ENCODE peak calls at places on chromosomes 5 and 9, in seven cellular contexts. D, C, I, Z, A, O and Q are unnamed samples.

GRCh38 chr5:126614189-126614588 is 13.4 kb downstream of the PHAX start:
- DNase-seq in D (no peak), C (no peak), I (no peak), Z (no peak), A (no peak), O (no peak), Q (no peak)

GRCh38 chr5:83509535-83509934 is 38.0 kb downstream of the VCAN start:
- DNase-seq in D (no peak), C (no peak), I (no peak), Z (peak), A (no peak), O (peak), Q (no peak)

GRCh38 chr9:137070906-137071275 is 534 bp upstream of the SAPCD2 start:
- DNase-seq in D (no peak), C (no peak), I (no peak), Z (no peak), A (peak), O (no peak), Q (no peak)

GRCh38 chr9:133572821-133573361 is 36.3 kb downstream of the FAM163B start:
- DNase-seq in D (peak), C (peak), I (no peak), Z (no peak), A (peak), O (no peak), Q (no peak)

GRCh38 chr9:124551472-124552339 is 44.5 kb upstream of the NR5A1 start:
- DNase-seq in D (no peak), C (peak), I (peak), Z (peak), A (no peak), O (peak), Q (no peak)

GRCh38 chr5:27241564-27242257 is 203.3 kb upstream of the CDH9 start:
- DNase-seq in D (no peak), C (no peak), I (no peak), Z (peak), A (no peak), O (peak), Q (no peak)

GRCh38 chr5:95446560-95447221 is 55.5 kb downstream of the FAM81B start:
- DNase-seq in D (no peak), C (no peak), I (no peak), Z (peak), A (no peak), O (no peak), Q (no peak)

GRCh38 chr5:9207820-9208418 is 338.0 kb downstream of the SEMA5A start:
- DNase-seq in D (no peak), C (no peak), I (peak), Z (peak), A (no peak), O (peak), Q (no peak)

GRCh38 chr5:171336486-171337206 is 27.6 kb downstream of the TLX3 start:
- DNase-seq in D (no peak), C (peak), I (peak), Z (peak), A (no peak), O (peak), Q (no peak)

GRCh38 chr5:310941-311434 is 10.5 kb upstream of the AHRR start:
- DNase-seq in D (peak), C (no peak), I (no peak), Z (peak), A (no peak), O (peak), Q (no peak)

GRCh38 chr9:98740226-98740881 is 31.6 kb upstream of the GABBR2 start:
- DNase-seq in D (no peak), C (no peak), I (no peak), Z (no peak), A (no peak), O (no peak), Q (no peak)

GRCh38 chr5:127934791-127935256 is 148.7 kb upstream of the SLC12A2 start:
- DNase-seq in D (no peak), C (peak), I (peak), Z (peak), A (no peak), O (peak), Q (no peak)

GRCh38 chr5:42638972-42639371 is 117.6 kb upstream of the CCDC152 start:
- DNase-seq in D (no peak), C (no peak), I (no peak), Z (no peak), A (no peak), O (no peak), Q (no peak)

GRCh38 chr9:134214395-134214765 is 50.0 kb upstream of the RNU6ATAC start:
- DNase-seq in D (peak), C (no peak), I (no peak), Z (no peak), A (peak), O (no peak), Q (no peak)

GRCh38 chr5:1065143-1065750 is 46.6 kb downstream of the SLC12A7 start:
- DNase-seq in D (no peak), C (no peak), I (no peak), Z (no peak), A (peak), O (no peak), Q (no peak)

GRCh38 chr5:103472820-103473219 is 89.8 kb downstream of the NUDT12 start:
- DNase-seq in D (no peak), C (no peak), I (peak), Z (peak), A (no peak), O (peak), Q (no peak)

GRCh38 chr5:103466494-103466893 is 96.1 kb downstream of the NUDT12 start:
- DNase-seq in D (no peak), C (no peak), I (no peak), Z (peak), A (no peak), O (peak), Q (no peak)

GRCh38 chr5:103467831-103468230 is 94.8 kb downstream of the NUDT12 start:
- DNase-seq in D (no peak), C (no peak), I (no peak), Z (no peak), A (no peak), O (no peak), Q (no peak)

GRCh38 chr5:103465891-103466290 is 96.7 kb downstream of the NUDT12 start:
- DNase-seq in D (no peak), C (no peak), I (no peak), Z (no peak), A (no peak), O (no peak), Q (no peak)

DNA sequence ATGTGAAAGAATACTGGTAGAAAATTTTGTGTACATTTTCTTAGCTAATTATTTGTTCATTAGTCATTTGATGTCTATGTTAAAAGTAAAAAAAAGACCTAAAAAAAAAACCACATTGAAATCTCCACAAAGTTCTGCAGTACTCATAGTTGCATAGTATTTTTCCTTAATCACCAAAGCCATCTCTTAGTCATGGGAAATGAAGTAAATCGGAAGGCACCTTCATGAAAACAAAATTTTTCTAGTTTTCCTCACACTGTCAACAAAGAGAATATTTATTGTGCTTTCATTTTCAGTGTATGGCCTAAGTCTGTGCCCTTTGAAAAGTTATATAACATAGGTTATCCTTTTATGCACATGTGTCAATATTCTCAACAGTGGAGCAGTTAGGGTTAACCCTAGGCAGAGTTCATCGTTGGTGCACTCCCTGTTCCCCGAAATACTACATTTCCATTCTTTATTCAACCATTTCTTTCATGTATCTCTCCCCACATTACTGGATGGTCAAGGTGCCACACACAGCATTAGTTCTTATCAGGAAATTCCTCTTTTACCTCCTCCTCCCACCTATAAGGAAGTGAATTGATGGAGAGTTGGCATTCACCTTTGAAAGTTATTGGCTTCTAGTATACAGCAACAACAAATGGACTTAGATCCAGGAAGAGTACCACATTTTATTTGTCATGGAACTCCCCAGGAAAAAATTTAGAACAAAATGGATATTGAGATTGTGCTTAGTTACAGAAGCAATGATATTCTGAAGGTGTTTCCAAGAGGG is 93.1 kb downstream of the NUDT12 start:
- DNase-seq in D (no peak), C (no peak), I (no peak), Z (peak), A (no peak), O (no peak), Q (no peak)
- H3K27ac ChIP-seq in D (no peak), C (no peak), I (no peak), Z (no peak), A (no peak), O (no peak), Q (no peak)

GRCh38 chr5:146944764-146945710 is 66.5 kb upstream of the PPP2R2B start:
- DNase-seq in D (no peak), C (no peak), I (no peak), Z (no peak), A (no peak), O (no peak), Q (no peak)

GRCh38 chr5:146945722-146946121 is 67.2 kb upstream of the PPP2R2B start:
- DNase-seq in D (no peak), C (peak), I (no peak), Z (no peak), A (no peak), O (no peak), Q (no peak)

GRCh38 chr5:146948666-146949065 is 70.1 kb upstream of the PPP2R2B start:
- DNase-seq in D (no peak), C (no peak), I (no peak), Z (no peak), A (no peak), O (no peak), Q (no peak)

GRCh38 chr5:146952168-146952567 is 73.6 kb upstream of the PPP2R2B start:
- DNase-seq in D (no peak), C (no peak), I (no peak), Z (no peak), A (no peak), O (no peak), Q (no peak)

DNA sequence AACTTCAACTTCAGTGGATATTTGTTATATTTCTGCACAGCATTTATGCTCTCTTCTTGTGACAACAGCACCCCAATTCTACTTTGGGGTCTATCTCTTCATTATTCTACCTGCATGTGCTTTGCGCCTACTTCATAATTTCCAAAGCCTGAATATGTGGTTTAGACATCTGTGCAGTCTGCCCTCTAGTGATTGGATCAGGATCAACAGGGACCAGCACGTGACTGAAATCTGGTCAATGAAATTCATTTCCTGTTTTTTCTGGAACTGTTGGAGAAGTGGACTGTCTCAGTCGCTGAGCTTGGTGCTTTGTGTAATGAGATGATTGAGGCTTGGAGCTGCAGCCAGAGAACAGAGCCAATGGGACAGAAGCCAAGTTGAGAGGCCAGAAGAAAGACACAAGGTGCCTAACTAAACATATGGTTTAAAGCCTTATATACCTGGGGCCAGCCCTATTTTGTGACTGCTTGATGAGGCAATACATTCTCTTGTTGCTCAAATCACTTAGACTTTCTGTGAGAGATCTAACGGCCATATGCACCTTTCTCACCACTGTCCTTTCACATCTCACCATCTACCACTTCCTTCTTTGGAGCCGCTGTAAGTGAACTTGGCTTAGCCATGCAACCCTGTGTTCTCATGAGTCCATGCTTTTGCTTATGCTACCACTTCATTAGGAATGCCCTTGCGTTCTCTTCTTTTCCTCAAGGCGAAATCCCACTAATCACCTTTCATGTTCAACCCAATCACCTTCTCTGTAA is 68.8 kb upstream of the PPP2R2B start:
- DNase-seq in D (no peak), C (no peak), I (peak), Z (peak), A (no peak), O (no peak), Q (no peak)
- TF ChIP-seq CTCF in D (peak), C (no peak), I (no peak), Z (peak), A (no peak), O (no peak), Q (no peak)

DNA sequence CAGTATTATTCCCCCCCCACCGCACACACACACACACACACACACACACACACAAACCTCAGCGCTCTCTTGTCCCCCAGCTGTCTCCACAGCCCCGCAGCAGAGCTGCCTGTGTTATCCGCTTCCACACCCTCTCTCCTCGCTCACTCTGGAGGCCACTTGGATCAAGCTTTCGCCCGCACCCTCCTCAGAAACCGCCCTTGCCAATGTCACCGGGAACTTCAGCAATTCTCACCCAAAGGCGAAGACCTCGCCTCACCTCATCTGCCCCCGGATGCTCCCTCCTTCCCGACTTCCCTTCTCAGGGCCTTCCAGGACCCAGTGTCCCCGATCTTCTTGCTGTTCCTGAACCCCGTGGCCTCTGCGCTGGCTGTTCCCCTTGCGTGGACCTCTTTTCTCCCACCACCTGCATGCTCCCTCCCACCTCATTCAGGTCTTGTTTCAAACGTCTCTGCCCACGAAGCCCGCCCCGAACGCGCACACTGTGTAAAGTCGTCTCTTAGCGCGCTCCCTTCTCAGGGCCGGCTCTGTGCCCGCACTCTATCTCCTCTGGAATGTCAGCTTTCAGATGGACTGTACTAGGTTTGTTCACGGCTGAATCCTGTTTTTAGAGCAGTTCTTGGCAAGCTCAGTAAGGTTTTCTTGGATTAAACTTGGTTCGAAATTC is 872 bp upstream of the TRIM7 start:
- DNase-seq in D (no peak), C (no peak), I (no peak), Z (peak), A (no peak), O (peak), Q (no peak)
- H3K27ac ChIP-seq in D (peak), C (peak), I (peak), Z (no peak), A (peak), O (no peak), Q (peak)

DNA sequence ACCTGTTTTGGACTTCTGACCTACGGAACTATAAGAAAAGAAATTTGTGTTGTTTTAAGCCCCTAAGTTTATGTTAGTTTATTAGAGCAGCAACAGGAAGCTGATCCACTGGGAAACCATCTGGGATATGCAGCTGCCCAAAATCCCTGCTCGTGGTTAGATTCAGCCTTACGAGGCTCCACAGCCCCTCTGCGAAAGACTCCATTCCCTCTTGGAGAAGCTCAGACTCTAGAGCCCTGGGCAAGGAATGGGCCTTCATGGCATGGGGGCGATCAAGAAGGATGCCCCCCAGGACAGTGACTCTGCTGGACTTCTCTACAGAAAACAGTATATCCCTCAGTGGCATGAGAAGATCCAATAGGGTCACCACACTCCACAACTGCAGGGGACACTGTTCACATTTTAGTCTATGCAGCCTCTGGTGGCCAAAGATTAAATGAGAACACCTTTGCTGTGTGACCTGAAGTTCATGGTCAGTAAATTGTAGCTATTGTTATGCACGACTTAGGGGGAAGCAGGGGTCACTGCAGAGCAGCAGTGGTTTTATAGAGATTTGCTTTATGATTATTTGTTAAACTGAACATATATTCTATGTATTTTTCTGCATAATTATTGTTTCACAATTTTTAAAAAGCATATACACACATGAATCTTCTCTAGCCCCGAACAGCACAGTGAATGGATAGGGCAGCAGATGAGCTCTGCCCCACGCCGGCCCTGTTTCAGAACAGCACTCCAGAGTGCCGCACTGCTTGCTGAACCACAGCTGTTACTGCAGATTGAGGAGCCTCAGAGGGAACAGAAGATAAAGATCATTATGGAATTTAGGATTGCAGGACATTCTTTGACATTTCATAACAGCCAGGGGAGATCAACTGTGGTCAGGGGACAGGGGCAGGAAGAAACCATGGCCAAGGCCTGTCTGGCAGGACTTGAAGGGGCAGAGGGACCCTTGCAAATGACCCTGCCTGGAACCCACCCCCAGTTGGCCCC is 20.9 kb downstream of the IRF1 start:
- DNase-seq in D (no peak), C (peak), I (no peak), Z (peak), A (no peak), O (peak), Q (no peak)
- TF ChIP-seq CTCF in D (no peak), C (no peak), I (peak), Z (no peak), A (no peak), O (peak), Q (no peak)

GRCh38 chr5:148477429-148477828 is 93.7 kb downstream of the FBXO38 start:
- DNase-seq in D (no peak), C (no peak), I (no peak), Z (no peak), A (no peak), O (no peak), Q (no peak)
- H3K27ac ChIP-seq in D (no peak), C (no peak), I (no peak), Z (no peak), A (no peak), O (no peak), Q (no peak)

GRCh38 chr9:109653470-109653869 is 126.5 kb upstream of the PALM2AKAP2 start:
- DNase-seq in D (no peak), C (no peak), I (no peak), Z (no peak), A (no peak), O (no peak), Q (no peak)

GRCh38 chr9:109652112-109652511 is 127.9 kb upstream of the PALM2AKAP2 start:
- DNase-seq in D (no peak), C (no peak), I (no peak), Z (peak), A (no peak), O (peak), Q (no peak)

GRCh38 chr9:109652971-109653370 is 127.0 kb upstream of the PALM2AKAP2 start:
- DNase-seq in D (no peak), C (no peak), I (peak), Z (peak), A (peak), O (peak), Q (no peak)
- TF ChIP-seq CTCF in D (peak), C (no peak), I (peak), Z (peak), A (peak), O (peak), Q (no peak)

GRCh38 chr9:130050472-130050871 is 3.2 kb upstream of the GPR107 start:
- DNase-seq in D (no peak), C (no peak), I (no peak), Z (no peak), A (no peak), O (no peak), Q (no peak)
- H3K27ac ChIP-seq in D (no peak), C (no peak), I (no peak), Z (no peak), A (no peak), O (no peak), Q (no peak)